ENCODE peak calls at places on chromosomes 16 and 17, in four cellular contexts. One of them, this sample, is unnamed.

GRCh38 chr16:46774743-46775177 is 26.6 kb upstream of the MYLK3 start:
- DNase-seq in activated naive CD8-positive, alpha-beta T cell treated with anti-CD3 and anti-CD28 coated beads for 36 hours: no peak
- DNase-seq in non-pigmented ciliary epithelial cell: no peak
- DNase-seq in NCI-H345: no peak
- DNase-seq in this sample: no peak

GRCh38 chr17:40958086-40958953 is 8.4 kb downstream of the KRT39 start:
- DNase-seq in NCI-H345: no peak
- DNase-seq in non-pigmented ciliary epithelial cell: no peak
- DNase-seq in activated naive CD8-positive, alpha-beta T cell treated with anti-CD3 and anti-CD28 coated beads for 36 hours: no peak
- DNase-seq in this sample: no peak

GRCh38 chr16:55059146-55059545 is 128.5 kb downstream of the IRX5 start:
- DNase-seq in activated naive CD8-positive, alpha-beta T cell treated with anti-CD3 and anti-CD28 coated beads for 36 hours: no peak
- DNase-seq in NCI-H345: no peak
- DNase-seq in non-pigmented ciliary epithelial cell: no peak
- DNase-seq in this sample: no peak

GRCh38 chr17:41678907-41679739 is 9.6 kb upstream of the EIF1 start:
- DNase-seq in non-pigmented ciliary epithelial cell: no peak
- DNase-seq in NCI-H345: no peak
- DNase-seq in activated naive CD8-positive, alpha-beta T cell treated with anti-CD3 and anti-CD28 coated beads for 36 hours: peak
- DNase-seq in this sample: peak

GRCh38 chr16:83727018-83727417 is 80.8 kb upstream of the HSBP1 start:
- DNase-seq in activated naive CD8-positive, alpha-beta T cell treated with anti-CD3 and anti-CD28 coated beads for 36 hours: no peak
- DNase-seq in non-pigmented ciliary epithelial cell: peak
- DNase-seq in NCI-H345: no peak
- DNase-seq in this sample: no peak

GRCh38 chr16:19578378-19578851 is 22.9 kb downstream of the VPS35L start:
- DNase-seq in NCI-H345: no peak
- DNase-seq in activated naive CD8-positive, alpha-beta T cell treated with anti-CD3 and anti-CD28 coated beads for 36 hours: no peak
- DNase-seq in non-pigmented ciliary epithelial cell: no peak
- DNase-seq in this sample: no peak

GRCh38 chr17:36657763-36658490 is 56.5 kb downstream of the MRM1 start:
- DNase-seq in activated naive CD8-positive, alpha-beta T cell treated with anti-CD3 and anti-CD28 coated beads for 36 hours: peak
- DNase-seq in NCI-H345: no peak
- DNase-seq in non-pigmented ciliary epithelial cell: no peak
- DNase-seq in this sample: peak

GRCh38 chr17:58728831-58729230 is 26.8 kb upstream of the PPM1E start:
- DNase-seq in NCI-H345: no peak
- DNase-seq in non-pigmented ciliary epithelial cell: no peak
- DNase-seq in activated naive CD8-positive, alpha-beta T cell treated with anti-CD3 and anti-CD28 coated beads for 36 hours: no peak
- DNase-seq in this sample: no peak

GRCh38 chr17:77454560-77455095 is 313.9 kb downstream of the SEC14L1 start:
- DNase-seq in non-pigmented ciliary epithelial cell: no peak
- DNase-seq in NCI-H345: no peak
- DNase-seq in activated naive CD8-positive, alpha-beta T cell treated with anti-CD3 and anti-CD28 coated beads for 36 hours: no peak
- DNase-seq in this sample: peak

GRCh38 chr17:39606434-39607056 is 1.2 kb downstream of the NEUROD2 start:
- DNase-seq in activated naive CD8-positive, alpha-beta T cell treated with anti-CD3 and anti-CD28 coated beads for 36 hours: no peak
- DNase-seq in NCI-H345: no peak
- DNase-seq in non-pigmented ciliary epithelial cell: no peak
- DNase-seq in this sample: no peak

GRCh38 chr17:47864791-47865216 is 13.8 kb upstream of the SP6 start:
- DNase-seq in non-pigmented ciliary epithelial cell: no peak
- DNase-seq in NCI-H345: no peak
- DNase-seq in activated naive CD8-positive, alpha-beta T cell treated with anti-CD3 and anti-CD28 coated beads for 36 hours: no peak
- DNase-seq in this sample: peak

GRCh38 chr16:84065536-84066132 is 23.0 kb upstream of the SLC38A8 start:
- DNase-seq in activated naive CD8-positive, alpha-beta T cell treated with anti-CD3 and anti-CD28 coated beads for 36 hours: no peak
- DNase-seq in NCI-H345: peak
- DNase-seq in non-pigmented ciliary epithelial cell: peak
- DNase-seq in this sample: peak

GRCh38 chr16:57966986-57967385 is 3.9 kb downstream of the CNGB1 start:
- DNase-seq in NCI-H345: no peak
- DNase-seq in non-pigmented ciliary epithelial cell: no peak
- DNase-seq in activated naive CD8-positive, alpha-beta T cell treated with anti-CD3 and anti-CD28 coated beads for 36 hours: no peak
- DNase-seq in this sample: no peak

GRCh38 chr17:27570578-27570914 is 60.4 kb upstream of the LGALS9 start:
- DNase-seq in NCI-H345: no peak
- DNase-seq in non-pigmented ciliary epithelial cell: no peak
- DNase-seq in activated naive CD8-positive, alpha-beta T cell treated with anti-CD3 and anti-CD28 coated beads for 36 hours: no peak
- DNase-seq in this sample: no peak

This sample was measured in activated CD4-positive, alpha-beta T cell treated with anti-CD3 and anti-CD28 coated beads for 36 hours.